ENCODE peak calls at places on chromosomes 12 and 14, in six cellular contexts. One of them, this sample, is unnamed.
A peak's percentile ranks its signal among the peaks of the same experiment; 100 is the strongest.

GRCh38 chr14:99522025-99522401 is 40.8 kb downstream of the CCNK start:
- DNase-seq in GM12878: no peak
- DNase-seq in HCT116: no peak
- DNase-seq in K562: no peak
- DNase-seq in H1: no peak
- DNase-seq in HepG2: no peak
- DNase-seq in this sample: no peak

GRCh38 chr12:126055521-126055920 is 990.3 kb downstream of the AACS start:
- DNase-seq in HCT116: no peak
- DNase-seq in HepG2: no peak
- DNase-seq in H1: no peak
- DNase-seq in K562: no peak
- DNase-seq in GM12878: no peak
- DNase-seq in this sample: no peak

GRCh38 chr12:5745251-5745888 is 199.7 kb downstream of the ANO2 start:
- DNase-seq in H1: peak; percentile 70
- DNase-seq in HCT116: peak; percentile 47
- DNase-seq in K562: peak; percentile 66
- DNase-seq in HepG2: peak; percentile 36
- DNase-seq in GM12878: no peak
- DNase-seq in this sample: peak; percentile 97

GRCh38 chr12:48882325-48882687 is 16.6 kb upstream of the RND1 start:
- DNase-seq in K562: no peak
- DNase-seq in GM12878: no peak
- DNase-seq in H1: no peak
- DNase-seq in HepG2: no peak
- DNase-seq in HCT116: no peak
- DNase-seq in this sample: no peak

GRCh38 chr14:44981198-44981597 is 19.2 kb downstream of the TOGARAM1 start:
- DNase-seq in K562: no peak
- DNase-seq in GM12878: no peak
- DNase-seq in HCT116: no peak
- DNase-seq in HepG2: no peak
- DNase-seq in H1: no peak
- DNase-seq in this sample: no peak

GRCh38 chr14:60093606-60094005 is 1.9 kb downstream of the PCNX4 start:
- DNase-seq in K562: no peak
- DNase-seq in HCT116: no peak
- DNase-seq in GM12878: no peak
- DNase-seq in H1: no peak
- DNase-seq in HepG2: no peak
- DNase-seq in this sample: no peak

GRCh38 chr14:100641274-100641860 is 54.1 kb upstream of the BEGAIN start:
- DNase-seq in HCT116: no peak
- DNase-seq in HepG2: no peak
- DNase-seq in GM12878: no peak
- DNase-seq in K562: no peak
- DNase-seq in H1: no peak
- DNase-seq in this sample: no peak

GRCh38 chr14:79375336-79375735 is 836.0 kb downstream of the DIO2 start:
- DNase-seq in K562: no peak
- DNase-seq in GM12878: no peak
- DNase-seq in HepG2: no peak
- DNase-seq in HCT116: no peak
- DNase-seq in H1: no peak
- DNase-seq in this sample: no peak

GRCh38 chr14:64061706-64062105 is 208.9 kb downstream of the SYNE2 start:
- DNase-seq in K562: no peak
- DNase-seq in HCT116: no peak
- DNase-seq in HepG2: no peak
- DNase-seq in GM12878: no peak
- DNase-seq in H1: no peak
- DNase-seq in this sample: no peak

GRCh38 chr14:31283568-31284252 is 76.1 kb upstream of the HECTD1 start:
- DNase-seq in K562: no peak
- DNase-seq in GM12878: no peak
- DNase-seq in HCT116: no peak
- DNase-seq in HepG2: no peak
- DNase-seq in H1: no peak
- DNase-seq in this sample: no peak

GRCh38 chr12:71602745-71603577 is 60.7 kb downstream of the ZFC3H1 start:
- DNase-seq in GM12878: no peak
- DNase-seq in HCT116: no peak
- DNase-seq in H1: no peak
- DNase-seq in HepG2: no peak
- DNase-seq in K562: no peak
- DNase-seq in this sample: no peak

GRCh38 chr14:60922050-60922449 is 58.8 kb downstream of the TRMT5 start:
- DNase-seq in HCT116: no peak
- DNase-seq in H1: no peak
- DNase-seq in K562: no peak
- DNase-seq in GM12878: no peak
- DNase-seq in HepG2: no peak
- DNase-seq in this sample: no peak

GRCh38 chr14:99756796-99757195 is 36.4 kb upstream of the EML1 start:
- DNase-seq in H1: no peak
- DNase-seq in GM12878: no peak
- DNase-seq in HCT116: no peak
- DNase-seq in HepG2: no peak
- DNase-seq in K562: no peak
- DNase-seq in this sample: no peak

GRCh38 chr14:104436741-104437701 is 142.5 kb upstream of the C14orf180 start:
- DNase-seq in K562: no peak
- DNase-seq in GM12878: no peak
- DNase-seq in H1: no peak
- DNase-seq in HCT116: no peak
- DNase-seq in HepG2: no peak
- DNase-seq in this sample: peak; percentile 11

GRCh38 chr12:42145197-42145549 is 499 bp upstream of the GXYLT1 start:
- DNase-seq in K562: peak; percentile 26
- DNase-seq in HCT116: no peak
- DNase-seq in H1: no peak
- DNase-seq in GM12878: no peak
- DNase-seq in HepG2: no peak
- DNase-seq in this sample: no peak

DNA sequence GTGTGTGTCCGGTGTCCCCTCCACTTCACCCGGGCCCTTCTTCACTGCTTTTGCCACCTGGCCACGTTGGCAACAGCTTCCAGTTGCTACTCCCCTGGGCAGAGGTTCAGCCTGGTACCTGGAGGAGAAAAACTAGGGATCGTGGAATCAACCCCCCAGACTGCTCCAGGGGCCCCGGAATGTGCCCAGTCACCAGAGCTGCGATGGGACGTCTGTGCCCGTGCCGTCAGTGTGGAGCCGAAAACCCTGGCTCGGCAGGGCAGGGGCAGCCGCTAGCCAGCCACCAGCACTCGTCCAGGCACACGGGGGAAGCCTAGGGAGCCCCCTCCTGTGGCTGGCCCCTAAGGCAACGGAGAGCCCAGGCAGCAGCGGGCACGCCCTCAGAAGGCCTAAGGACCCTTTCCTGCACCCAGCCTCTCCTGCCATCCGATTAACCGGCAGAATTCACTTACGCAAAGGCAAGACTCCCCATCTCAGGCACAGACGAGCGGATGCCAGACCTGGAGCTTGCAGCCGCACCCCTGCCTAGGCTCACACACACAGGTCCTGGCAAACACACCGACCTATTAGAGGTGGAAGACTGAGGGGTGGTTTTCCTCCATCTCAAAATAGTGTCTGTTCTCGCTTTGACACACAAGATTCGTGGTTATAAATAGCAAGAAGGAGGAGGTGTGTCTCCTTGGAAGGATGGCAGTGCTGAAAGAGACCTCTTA is 62.6 kb downstream of the FBXL14 start:
- DNase-seq in GM12878: peak; percentile 57
- DNase-seq in K562: no peak
- DNase-seq in H1: no peak
- DNase-seq in HCT116: no peak
- DNase-seq in HepG2: no peak
- DNase-seq in this sample: no peak
- H3K4me3 ChIP-seq in GM12878: peak overlapping the region; percentile 66
- H3K4me3 ChIP-seq in K562: peak overlapping the region; percentile 43
- H3K4me3 ChIP-seq in H1: peak overlapping the region; percentile 62
- H3K4me3 ChIP-seq in HCT116: no peak overlapping the region
- H3K4me3 ChIP-seq in HepG2: peak overlapping the region; percentile 66
- H3K4me3 ChIP-seq in this sample: peak overlapping the region; percentile 54

GRCh38 chr12:27864521-27864920 is 84.5 kb upstream of the MANSC4 start:
- DNase-seq in HCT116: no peak
- DNase-seq in HepG2: no peak
- DNase-seq in K562: no peak
- DNase-seq in H1: no peak
- DNase-seq in GM12878: no peak
- DNase-seq in this sample: no peak
- TF ChIP-seq ZNF274 in HCT116: no peak
- TF ChIP-seq ZNF274 in HepG2: no peak
- TF ChIP-seq ZNF274 in K562: no peak
- TF ChIP-seq ZNF274 in H1: no peak
- TF ChIP-seq ZNF274 in GM12878: no peak
- TF ChIP-seq ZNF274 in this sample: no peak

GRCh38 chr12:50049254-50050118 is 7.9 kb upstream of the ASIC1 start:
- DNase-seq in GM12878: no peak
- DNase-seq in H1: no peak
- DNase-seq in K562: no peak
- DNase-seq in HepG2: no peak
- DNase-seq in HCT116: no peak
- DNase-seq in this sample: no peak

GRCh38 chr12:50052964-50053363 is 4.4 kb upstream of the ASIC1 start:
- DNase-seq in H1: no peak
- DNase-seq in HCT116: no peak
- DNase-seq in HepG2: no peak
- DNase-seq in K562: no peak
- DNase-seq in GM12878: no peak
- DNase-seq in this sample: no peak

GRCh38 chr12:50050119-50050385 is 7.3 kb upstream of the ASIC1 start:
- DNase-seq in HepG2: no peak
- DNase-seq in H1: no peak
- DNase-seq in K562: no peak
- DNase-seq in GM12878: no peak
- DNase-seq in HCT116: no peak
- DNase-seq in this sample: no peak

GRCh38 chr12:50052544-50052943 is 4.9 kb upstream of the ASIC1 start:
- DNase-seq in K562: no peak
- DNase-seq in GM12878: no peak
- DNase-seq in HCT116: no peak
- DNase-seq in HepG2: no peak
- DNase-seq in H1: no peak
- DNase-seq in this sample: no peak

DNA sequence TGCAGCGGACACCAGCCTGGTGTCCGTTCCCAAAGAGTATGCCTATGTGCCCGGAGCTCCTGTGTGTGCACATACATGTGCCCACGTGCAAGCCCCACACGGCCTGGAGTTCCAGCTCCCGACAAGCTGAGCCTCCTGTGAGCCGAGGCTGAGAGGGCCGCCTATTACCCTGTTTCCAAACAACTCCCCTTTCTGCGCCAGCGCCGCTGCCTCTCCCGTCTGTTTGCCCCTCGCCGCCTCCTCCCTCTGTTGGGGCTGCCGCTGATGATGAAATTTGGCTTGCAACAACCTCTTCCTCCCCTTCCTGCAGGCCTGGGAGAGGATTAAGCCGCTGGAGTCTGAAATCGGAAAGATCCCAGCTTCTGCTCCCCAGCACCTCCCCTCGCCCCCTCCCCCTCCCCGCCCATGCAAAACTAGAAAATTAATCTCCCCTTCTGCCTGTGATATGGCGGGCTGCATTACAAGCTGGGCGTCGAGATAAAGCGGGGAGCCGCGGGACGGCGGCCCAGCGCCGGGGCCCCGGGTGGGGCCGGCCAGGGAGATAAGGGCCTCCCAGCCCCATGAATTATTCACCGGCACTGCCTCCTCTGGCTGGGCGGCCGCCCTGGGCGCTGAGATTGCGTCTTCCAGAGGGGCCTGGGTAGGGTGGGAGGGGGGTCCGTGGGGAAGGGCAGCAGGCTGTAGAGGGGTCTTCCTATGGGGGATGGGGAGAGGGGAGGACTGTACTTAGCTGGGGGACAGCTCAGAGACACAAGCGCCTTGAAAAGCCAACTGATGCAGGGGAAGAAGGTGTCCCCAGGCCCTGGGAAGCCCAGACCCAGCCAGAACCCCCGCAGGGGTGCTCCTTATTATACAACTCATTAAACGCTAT is 6.8 kb upstream of the ASIC1 start:
- DNase-seq in HCT116: no peak
- DNase-seq in GM12878: no peak
- DNase-seq in H1: no peak
- DNase-seq in K562: peak; percentile 99
- DNase-seq in HepG2: peak; percentile 46
- DNase-seq in this sample: no peak
- H3K27me3 ChIP-seq in HCT116: no peaks in the 10 kb centered on the region
- H3K27me3 ChIP-seq in GM12878: peaks cover 8% of the 10 kb centered on the region
- H3K27me3 ChIP-seq in H1: peaks cover 48% of the 10 kb centered on the region
- H3K27me3 ChIP-seq in K562: peaks cover 21% of the 10 kb centered on the region
- H3K27me3 ChIP-seq in HepG2: peaks cover 1% of the 10 kb centered on the region
- H3K27me3 ChIP-seq in this sample: peaks cover 72% of the 10 kb centered on the region

GRCh38 chr14:105484997-105485393 is 1.7 kb upstream of the CRIP1 start:
- DNase-seq in HCT116: no peak
- DNase-seq in K562: no peak
- DNase-seq in H1: no peak
- DNase-seq in HepG2: no peak
- DNase-seq in GM12878: no peak
- DNase-seq in this sample: no peak

GRCh38 chr14:105485720-105486332 is 860 bp upstream of the CRIP1 start:
- DNase-seq in H1: no peak
- DNase-seq in GM12878: no peak
- DNase-seq in HepG2: peak; percentile 74
- DNase-seq in HCT116: no peak
- DNase-seq in K562: peak; percentile 81
- DNase-seq in this sample: no peak

GRCh38 chr14:105487449-105487985 is 831 bp downstream of the CRIP1 start:
- DNase-seq in HCT116: no peak
- DNase-seq in HepG2: no peak
- DNase-seq in H1: no peak
- DNase-seq in K562: no peak
- DNase-seq in GM12878: no peak
- DNase-seq in this sample: no peak

GRCh38 chr14:105486974-105487448 is 325 bp downstream of the CRIP1 start:
- DNase-seq in GM12878: no peak
- DNase-seq in HCT116: no peak
- DNase-seq in K562: no peak
- DNase-seq in HepG2: no peak
- DNase-seq in H1: no peak
- DNase-seq in this sample: no peak

DNA sequence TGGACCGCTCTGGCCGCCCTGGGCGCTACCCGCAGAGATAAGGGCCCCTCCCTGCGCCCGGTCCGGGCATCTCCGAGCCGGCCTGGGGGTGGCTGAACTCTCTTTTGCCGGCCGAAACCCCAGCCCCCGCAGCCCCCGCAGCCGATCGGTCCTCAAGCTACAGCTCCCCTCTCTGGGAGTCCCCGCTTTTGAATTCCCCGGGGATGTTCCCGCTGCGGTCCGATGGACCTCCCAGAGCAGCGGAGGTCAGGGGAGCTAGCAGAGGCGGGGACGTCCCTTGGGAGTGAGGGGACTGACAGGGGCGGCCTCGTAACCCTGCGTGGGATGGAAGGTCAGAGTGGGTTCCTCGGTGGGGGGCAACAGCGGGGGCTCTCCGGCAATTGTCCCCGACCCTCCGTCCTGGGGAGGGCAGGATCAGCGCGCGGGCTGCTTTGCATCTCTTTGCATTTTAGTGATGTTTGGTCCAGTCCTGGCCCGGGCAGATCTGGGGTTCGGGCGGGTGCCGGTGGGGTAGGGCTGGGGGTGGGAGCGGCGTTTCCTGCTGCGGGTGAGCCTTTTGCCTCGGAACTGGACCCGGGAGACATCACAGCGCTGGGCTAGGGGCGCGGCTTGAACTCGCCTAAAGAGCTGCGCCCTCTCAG is at the start of gene CRIP1:
- DNase-seq in K562: no peak
- DNase-seq in H1: no peak
- DNase-seq in HCT116: no peak
- DNase-seq in HepG2: no peak
- DNase-seq in GM12878: no peak
- DNase-seq in this sample: no peak
- H3K4me3 ChIP-seq in K562: no peak within 1 kb of the TSS
- H3K4me3 ChIP-seq in H1: peak within 1 kb of the TSS; percentile 61
- H3K4me3 ChIP-seq in HCT116: peak within 1 kb of the TSS; percentile 87
- H3K4me3 ChIP-seq in HepG2: peak within 1 kb of the TSS; percentile 76
- H3K4me3 ChIP-seq in GM12878: peak within 1 kb of the TSS; percentile 84
- H3K4me3 ChIP-seq in this sample: peak within 1 kb of the TSS; percentile 54

This sample was measured in NT2/D1.